ENCODE peak calls at places on chromosomes 13 and 19, in nine cellular contexts. I is GM23338; N is Peyer's patch; T is cerebellum; Z is KBM-7; O is NCI-H748 treated with DMSO at 0.1 percent for 48 hours; U is A549; D is heart left ventricle; R is stimulated activated effector memory CD8-positive, alpha-beta T cell treated with anti-CD3 and anti-CD28 coated beads, Interleukin-12 subunit alpha, Interleukin-12 subunit beta, amount 100 ng/mL, for 72 hours. L is an unnamed sample.

GRCh38 chr19:38670921-38671398 is 23.5 kb downstream of the ACTN4 start:
- DNase-seq in I (no peak), O (no peak), Z (no peak), D (no peak), U (no peak), R (no peak), T (no peak), N (no peak), L (peak; percentile 83)

GRCh38 chr13:31377946-31378345 is 178.2 kb downstream of the B3GLCT start:
- DNase-seq in I (no peak), O (no peak), U (no peak), T (no peak), N (no peak), R (no peak), Z (no peak), D (no peak), L (no peak)

GRCh38 chr19:53394522-53394973 is 401 bp upstream of the ZNF765 start:
- DNase-seq in I (peak; percentile 84), T (peak; percentile 15), O (no peak), R (no peak), Z (no peak), D (peak; percentile 82), U (no peak), N (no peak), L (peak; percentile 48)

GRCh38 chr19:56538761-56539263 is at the start of gene ZFP28:
- DNase-seq in D (peak; percentile 92), Z (no peak), O (peak; percentile 73), T (peak; percentile 93), U (no peak), N (peak; percentile 78), I (peak; percentile 68), R (peak; percentile 6), L (no peak)

GRCh38 chr19:4062576-4063368 is 3.9 kb downstream of the ZBTB7A start:
- DNase-seq in U (no peak), O (no peak), T (peak; percentile 19), N (no peak), Z (no peak), D (no peak), I (peak; percentile 18), R (no peak), L (no peak)

GRCh38 chr19:47369923-47370625 is 21.0 kb downstream of the DHX34 start:
- DNase-seq in R (no peak), T (no peak), N (no peak), D (no peak), O (no peak), U (no peak), Z (no peak), I (no peak), L (no peak)

GRCh38 chr13:59263531-59263930 is 900.2 kb downstream of the DIAPH3 start:
- DNase-seq in R (no peak), D (no peak), T (no peak), Z (no peak), U (no peak), N (no peak), I (no peak), O (no peak), L (no peak)

GRCh38 chr19:17766543-17767131 is 15.4 kb downstream of the FCHO1 start:
- DNase-seq in Z (peak; percentile 89), I (peak; percentile 95), N (peak; percentile 99), D (peak; percentile 91), R (no peak), O (peak; percentile 37), U (peak; percentile 64), T (no peak), L (peak; percentile 89)

GRCh38 chr13:23627419-23627818 is 57.2 kb downstream of the TNFRSF19 start:
- DNase-seq in N (no peak), D (no peak), U (no peak), T (no peak), O (no peak), R (no peak), Z (no peak), I (no peak), L (no peak)

GRCh38 chr13:35468195-35468594 is 8.3 kb downstream of the MAB21L1 start:
- DNase-seq in O (no peak), Z (no peak), D (no peak), N (no peak), U (no peak), T (no peak), I (no peak), R (no peak), L (no peak)

GRCh38 chr13:92769064-92769463 is 457.5 kb upstream of the GPC6 start:
- DNase-seq in U (no peak), Z (no peak), I (no peak), T (no peak), O (no peak), R (no peak), N (no peak), D (no peak), L (no peak)

GRCh38 chr13:31246918-31247317 is 47.1 kb downstream of the B3GLCT start:
- DNase-seq in U (no peak), I (no peak), D (no peak), T (no peak), O (no peak), N (no peak), Z (no peak), R (no peak), L (no peak)

GRCh38 chr19:18167975-18168645 is 5.5 kb upstream of the IFI30 start:
- DNase-seq in O (no peak), T (peak; percentile 67), U (peak; percentile 81), Z (peak; percentile 56), D (no peak), I (peak; percentile 78), R (peak; percentile 54), N (peak; percentile 64), L (no peak)

GRCh38 chr19:11164879-11165406 is 9.4 kb upstream of the SPC24 start:
- DNase-seq in I (no peak), U (no peak), R (no peak), O (no peak), T (peak; percentile 61), Z (no peak), N (no peak), D (peak; percentile 78), L (no peak)

GRCh38 chr19:50214699-50215543 is 11.5 kb downstream of the MYH14 start:
- DNase-seq in D (no peak), R (no peak), Z (no peak), O (peak; percentile 61), I (peak; percentile 63), U (no peak), N (peak; percentile 79), T (no peak), L (no peak)

L was measured in HepG2.